ENCODE peak calls at places on chromosome 2, in four cellular contexts. A is fibroblast of the conjunctiva, B is endothelial cell, Q is Panc1. P is an unnamed sample.

GRCh38 chr2:3199660-3200345 is 177.8 kb downstream of the EIPR1 start:
- DNase-seq in A (no peak), B (no peak), Q (no peak), P (no peak)

GRCh38 chr2:68849579-68850030 is 21.6 kb downstream of the BMP10 start:
- DNase-seq in A (no peak), B (no peak), Q (no peak), P (no peak)

GRCh38 chr2:2263196-2263829 is 67.8 kb downstream of the MYT1L start:
- DNase-seq in A (no peak), B (no peak), Q (no peak), P (no peak)

GRCh38 chr2:26670171-26670570 is 22.4 kb upstream of the KCNK3 start:
- DNase-seq in A (no peak), B (no peak), Q (no peak), P (peak; percentile 68)

GRCh38 chr2:22536131-22536530 is 848.8 kb upstream of the KLHL29 start:
- DNase-seq in A (no peak), B (no peak), Q (no peak), P (no peak)

GRCh38 chr2:195861821-195862220 is 204.8 kb downstream of the SLC39A10 start:
- DNase-seq in A (no peak), B (no peak), Q (no peak), P (no peak)

GRCh38 chr2:74025971-74026612 is 41.4 kb downstream of the TET3 start:
- DNase-seq in A (no peak), B (no peak), Q (no peak), P (no peak)

GRCh38 chr2:63856302-63856600 is 14.6 kb downstream of the UGP2 start:
- DNase-seq in A (no peak), B (no peak), Q (no peak), P (no peak)

GRCh38 chr2:69084492-69084891 is 71.5 kb downstream of the ANTXR1 start:
- DNase-seq in A (no peak), B (no peak), Q (no peak), P (no peak)

GRCh38 chr2:100256416-100256815 is 65.9 kb downstream of the LONRF2 start:
- DNase-seq in A (no peak), B (no peak), Q (no peak), P (no peak)

GRCh38 chr2:47174731-47175361 is 19.7 kb upstream of the STPG4 start:
- DNase-seq in A (no peak), B (no peak), Q (no peak), P (no peak)

GRCh38 chr2:85308951-85309555 is 18.7 kb downstream of the TGOLN2 start:
- DNase-seq in A (no peak), B (no peak), Q (no peak), P (no peak)

GRCh38 chr2:176130153-176130916 is 830 bp downstream of the HOXD8 start:
- DNase-seq in A (no peak), B (no peak), Q (no peak), P (no peak)

GRCh38 chr2:160062283-160063005 is at the start of gene PLA2R1:
- DNase-seq in A (peak; percentile 3), B (peak; percentile 38), Q (no peak), P (no peak)

GRCh38 chr2:126657146-126657635 is 1.2 kb downstream of the GYPC start:
- DNase-seq in A (peak; percentile 74), B (no peak), Q (no peak), P (no peak)

GRCh38 chr2:190537765-190538164 is 3.2 kb upstream of the NEMP2 start:
- DNase-seq in A (no peak), B (no peak), Q (no peak), P (peak; percentile 37)

GRCh38 chr2:133166024-133166423 is 402.2 kb downstream of the NCKAP5 start:
- DNase-seq in A (no peak), B (no peak), Q (no peak), P (no peak)

GRCh38 chr2:32264422-32265149 is at the start of gene NLRC4:
- DNase-seq in A (no peak), B (no peak), Q (no peak), P (no peak)

GRCh38 chr2:144097440-144098225 is 422.3 kb downstream of the ZEB2 start:
- DNase-seq in A (no peak), B (no peak), Q (no peak), P (no peak)

GRCh38 chr2:68770271-68771111 is 35.9 kb downstream of the ARHGAP25 start:
- DNase-seq in A (no peak), B (no peak), Q (no peak), P (no peak)

GRCh38 chr2:53813151-53813550 is 26.3 kb downstream of the ERLEC1 start:
- DNase-seq in A (no peak), B (no peak), Q (no peak), P (no peak)

GRCh38 chr2:212628586-212628985 is 90.0 kb upstream of the ERBB4 start:
- DNase-seq in A (no peak), B (no peak), Q (no peak), P (no peak)

GRCh38 chr2:74081030-74081429 is 66.7 kb downstream of the BOLA3 start:
- DNase-seq in A (no peak), B (no peak), Q (no peak), P (no peak)

GRCh38 chr2:47357475-47357874 is 45.5 kb upstream of the MSH2 start:
- DNase-seq in A (peak; percentile 21), B (no peak), Q (no peak), P (no peak)

GRCh38 chr2:84293791-84294380 is 165.2 kb downstream of the SUCLG1 start:
- DNase-seq in A (no peak), B (no peak), Q (no peak), P (no peak)

GRCh38 chr2:120369250-120369649 is 23.3 kb downstream of the INHBB start:
- DNase-seq in A (no peak), B (no peak), Q (no peak), P (no peak)

GRCh38 chr2:5442736-5443135 is 249.4 kb upstream of the SOX11 start:
- DNase-seq in A (no peak), B (no peak), Q (no peak), P (no peak)

GRCh38 chr2:226012116-226012515 is 612.6 kb downstream of the NYAP2 start:
- DNase-seq in A (no peak), B (no peak), Q (no peak), P (peak; percentile 53)

GRCh38 chr2:165698621-165698946 is 95.5 kb downstream of the GALNT3 start:
- DNase-seq in A (peak; percentile 47), B (peak; percentile 32), Q (peak; percentile 2), P (peak; percentile 44)

GRCh38 chr2:48419884-48420511 is 110.0 kb upstream of the STON1 start:
- DNase-seq in A (no peak), B (no peak), Q (no peak), P (no peak)

GRCh38 chr2:68367918-68368656 is 3.0 kb downstream of the PLEK start:
- DNase-seq in A (no peak), B (no peak), Q (no peak), P (no peak)